ENCODE peak calls at places on chromosomes 4 and X, in ten cellular contexts. P is A549; T is transverse colon; W is Peyer's patch; Q is PC-3; V is IMR-90; F is effector memory CD4-positive, alpha-beta T cell; I is esophagus muscularis mucosa; R is Panc1; L is aorta. Z is an unnamed sample.

GRCh38 chrX:19846995-19847790 is 40.2 kb downstream of the SH3KBP1 start:
- DNase-seq in P (peak; percentile 39), T (no peak), W (no peak), Q (peak; percentile 59), V (peak; percentile 89), F (no peak), I (no peak), R (no peak), L (no peak), Z (no peak)

GRCh38 chr4:122826596-122827257 is at the start of gene FGF2:
- DNase-seq in P (peak; percentile 54), T (peak; percentile 34), W (peak; percentile 59), Q (peak; percentile 21), V (peak; percentile 60), F (no peak), I (no peak), R (no peak), L (peak; percentile 91), Z (peak; percentile 31)

GRCh38 chr4:104418313-104418712 is 76.4 kb downstream of the CXXC4 start:
- DNase-seq in P (peak; percentile 9), T (no peak), W (no peak), Q (peak; percentile 11), V (no peak), F (no peak), I (no peak), R (no peak), L (no peak), Z (no peak)

GRCh38 chrX:154482786-154483185 is 3.6 kb downstream of the UBL4A start:
- DNase-seq in P (no peak), T (no peak), W (no peak), Q (no peak), V (no peak), F (no peak), I (no peak), R (no peak), L (no peak), Z (no peak)

GRCh38 chrX:70826715-70827114 is 81.8 kb downstream of the TEX11 start:
- DNase-seq in P (no peak), T (no peak), W (no peak), Q (no peak), V (no peak), F (no peak), I (no peak), R (no peak), L (no peak), Z (no peak)

GRCh38 chr4:147772459-147772969 is 40.6 kb downstream of the ARHGAP10 start:
- DNase-seq in P (peak; percentile 45), T (no peak), W (no peak), Q (peak; percentile 54), V (peak; percentile 92), F (no peak), I (no peak), R (no peak), L (no peak), Z (no peak)

GRCh38 chrX:82813671-82814078 is 694.4 kb upstream of the POU3F4 start:
- DNase-seq in P (peak; percentile 86), T (no peak), W (no peak), Q (peak; percentile 97), V (peak; percentile 22), F (no peak), I (no peak), R (peak; percentile 80), L (no peak), Z (no peak)

GRCh38 chr4:139253046-139253445 is 27.0 kb downstream of the MGARP start:
- DNase-seq in P (no peak), T (no peak), W (no peak), Q (no peak), V (no peak), F (no peak), I (no peak), R (no peak), L (no peak), Z (no peak)

GRCh38 chr4:124903995-124904722 is 191.6 kb upstream of the ANKRD50 start:
- DNase-seq in P (peak; percentile 5), T (no peak), W (no peak), Q (peak; percentile 71), V (peak; percentile 68), F (no peak), I (no peak), R (no peak), L (no peak), Z (peak; percentile 62)

GRCh38 chrX:138929905-138930304 is 218.4 kb upstream of the FGF13 start:
- DNase-seq in P (no peak), T (no peak), W (no peak), Q (no peak), V (no peak), F (no peak), I (no peak), R (no peak), L (no peak), Z (no peak)

GRCh38 chrX:23435108-23435507 is 100.5 kb downstream of the PTCHD1 start:
- DNase-seq in P (no peak), T (no peak), W (no peak), Q (peak; percentile 25), V (no peak), F (no peak), I (no peak), R (no peak), L (no peak), Z (no peak)

GRCh38 chr4:155758500-155759371 is at the start of gene GUCY1B1:
- DNase-seq in P (peak; percentile 86), T (peak; percentile 81), W (peak; percentile 87), Q (peak; percentile 86), V (peak; percentile 94), F (no peak), I (peak; percentile 95), R (no peak), L (peak; percentile 97), Z (peak; percentile 81)

GRCh38 chrX:118183606-118184005 is 67.0 kb upstream of the KLHL13 start:
- DNase-seq in P (no peak), T (no peak), W (no peak), Q (peak; percentile 17), V (no peak), F (no peak), I (no peak), R (no peak), L (no peak), Z (no peak)

GRCh38 chr4:118154643-118155042 is 120.4 kb downstream of the NDST3 start:
- DNase-seq in P (no peak), T (no peak), W (no peak), Q (no peak), V (peak; percentile 63), F (no peak), I (no peak), R (no peak), L (no peak), Z (no peak)

GRCh38 chr4:82998898-82999297 is 11.7 kb downstream of the LIN54 start:
- DNase-seq in P (no peak), T (no peak), W (no peak), Q (no peak), V (no peak), F (no peak), I (no peak), R (no peak), L (no peak), Z (no peak)

GRCh38 chrX:153885968-153886903 is at the start of gene L1CAM:
- DNase-seq in P (no peak), T (no peak), W (no peak), Q (peak; percentile 13), V (no peak), F (no peak), I (no peak), R (no peak), L (no peak), Z (no peak)

DNA sequence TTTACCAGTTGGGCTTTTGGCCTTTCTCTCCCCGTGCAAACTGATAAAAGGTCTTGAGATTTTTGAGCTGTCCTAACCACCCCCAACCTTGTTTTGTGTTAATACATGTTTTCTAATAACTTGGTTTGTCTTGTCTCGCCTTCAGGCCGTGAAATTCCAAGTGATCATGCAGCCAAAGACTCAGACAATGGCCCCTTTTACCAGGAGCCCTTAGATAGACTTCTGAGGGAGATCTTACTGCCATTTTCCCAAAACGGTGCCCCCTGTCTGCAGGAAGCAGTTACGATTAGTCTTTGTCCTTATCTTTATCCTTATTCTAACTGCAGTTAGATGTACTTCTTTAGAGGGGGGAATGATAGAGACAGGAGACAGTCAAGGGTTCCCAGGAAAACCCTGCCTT is 245.3 kb upstream of the HDX start:
- DNase-seq in P (no peak), T (no peak), W (no peak), Q (no peak), V (no peak), F (no peak), I (no peak), R (no peak), L (no peak), Z (no peak)
- H3K9me3 ChIP-seq in P (no peaks in the 10 kb centered on the region), T (no peaks in the 10 kb centered on the region), W (no peaks in the 10 kb centered on the region), Q (no peaks in the 10 kb centered on the region), V (no peaks in the 10 kb centered on the region), F (no peaks in the 10 kb centered on the region), I (no peaks in the 10 kb centered on the region), R (no peaks in the 10 kb centered on the region), L (no peaks in the 10 kb centered on the region), Z (no peaks in the 10 kb centered on the region)

GRCh38 chr4:120236873-120237272 is 170.2 kb upstream of the MAD2L1 start:
- DNase-seq in P (no peak), T (no peak), W (no peak), Q (no peak), V (no peak), F (no peak), I (no peak), R (no peak), L (no peak), Z (no peak)
- H3K9me3 ChIP-seq in P (no peaks in the 10 kb centered on the region), T (no peaks in the 10 kb centered on the region), W (no peaks in the 10 kb centered on the region), Q (no peaks in the 10 kb centered on the region), V (no peaks in the 10 kb centered on the region), F (no peaks in the 10 kb centered on the region), I (no peaks in the 10 kb centered on the region), R (no peaks in the 10 kb centered on the region), L (no peaks in the 10 kb centered on the region), Z (no peaks in the 10 kb centered on the region)

GRCh38 chrX:149205937-149206336 is 299.2 kb downstream of the IDS start:
- DNase-seq in P (no peak), T (no peak), W (no peak), Q (no peak), V (no peak), F (no peak), I (no peak), R (no peak), L (no peak), Z (no peak)
- H3K9me3 ChIP-seq in P (no peaks in the 10 kb centered on the region), T (no peaks in the 10 kb centered on the region), W (no peaks in the 10 kb centered on the region), Q (no peaks in the 10 kb centered on the region), V (peaks cover 3% of the 10 kb centered on the region), F (no peaks in the 10 kb centered on the region), I (no peaks in the 10 kb centered on the region), R (no peaks in the 10 kb centered on the region), L (no peaks in the 10 kb centered on the region), Z (no peaks in the 10 kb centered on the region)

GRCh38 chrX:112512509-112512908 is 167.2 kb downstream of the LHFPL1 start:
- DNase-seq in P (no peak), T (no peak), W (no peak), Q (no peak), V (peak; percentile 4), F (no peak), I (no peak), R (no peak), L (no peak), Z (no peak)

GRCh38 chrX:112510629-112511028 is 169.1 kb downstream of the LHFPL1 start:
- DNase-seq in P (no peak), T (no peak), W (no peak), Q (no peak), V (no peak), F (no peak), I (no peak), R (no peak), L (no peak), Z (no peak)

DNA sequence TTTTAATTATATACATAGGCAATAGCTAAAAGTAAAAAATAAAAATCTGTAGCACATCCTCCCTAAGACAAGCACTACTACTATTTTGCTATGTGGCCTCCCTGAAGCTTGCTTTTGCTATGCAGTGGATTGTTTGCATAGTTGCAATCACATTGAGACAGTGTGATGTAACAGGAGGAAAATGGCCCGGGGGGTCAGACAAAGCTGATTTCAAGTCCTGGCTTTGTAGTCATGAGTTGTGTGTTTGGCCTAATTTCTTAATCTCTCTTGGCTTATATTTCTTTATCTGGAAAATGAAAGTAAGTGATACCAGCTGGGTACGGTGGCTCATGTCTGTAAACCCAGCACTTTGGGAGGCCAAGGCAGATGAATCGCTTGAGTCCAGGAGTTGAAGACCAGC is 166.6 kb downstream of the LHFPL1 start:
- DNase-seq in P (no peak), T (no peak), W (no peak), Q (no peak), V (peak; percentile 78), F (no peak), I (no peak), R (no peak), L (no peak), Z (no peak)
- H3K9me3 ChIP-seq in P (no peaks in the 10 kb centered on the region), T (no peaks in the 10 kb centered on the region), W (no peaks in the 10 kb centered on the region), Q (no peaks in the 10 kb centered on the region), V (peaks cover 6% of the 10 kb centered on the region), F (no peaks in the 10 kb centered on the region), I (no peaks in the 10 kb centered on the region), R (no peaks in the 10 kb centered on the region), L (no peaks in the 10 kb centered on the region), Z (peaks cover 19% of the 10 kb centered on the region)

Z was measured in stomach.